ENCODE peak calls at places on chromosomes 2 and 18, in four cellular contexts. One of them, this sample, is unnamed.
A peak's percentile ranks its signal among the peaks of the same experiment; 100 is the strongest.

GRCh38 chr18:22932885-22933205 is 283 bp upstream of the RBBP8 start:
- DNase-seq in A549: no peak
- DNase-seq in GM23338: no peak
- DNase-seq in HL-60: no peak
- DNase-seq in this sample: peak; percentile 32

GRCh38 chr2:117470311-117471095 is 344.0 kb upstream of the DDX18 start:
- DNase-seq in A549: no peak
- DNase-seq in GM23338: peak; percentile 93
- DNase-seq in HL-60: peak; percentile 46
- DNase-seq in this sample: peak; percentile 17

GRCh38 chr2:74542978-74543377 is 10.8 kb downstream of the LOXL3 start:
- DNase-seq in A549: no peak
- DNase-seq in GM23338: no peak
- DNase-seq in HL-60: no peak
- DNase-seq in this sample: no peak

GRCh38 chr2:63589148-63589972 is 597 bp downstream of the MDH1 start:
- DNase-seq in A549: peak; percentile 33
- DNase-seq in GM23338: peak; percentile 81
- DNase-seq in HL-60: peak; percentile 12
- DNase-seq in this sample: no peak

GRCh38 chr2:11467126-11467649 is 1.2 kb upstream of the E2F6 start:
- DNase-seq in A549: no peak
- DNase-seq in GM23338: no peak
- DNase-seq in HL-60: no peak
- DNase-seq in this sample: no peak

GRCh38 chr2:139142252-139142651 is 362.1 kb upstream of the NXPH2 start:
- DNase-seq in A549: no peak
- DNase-seq in GM23338: peak; percentile 68
- DNase-seq in HL-60: no peak
- DNase-seq in this sample: no peak

GRCh38 chr2:23460228-23460627 is 75.2 kb downstream of the KLHL29 start:
- DNase-seq in A549: peak; percentile 21
- DNase-seq in GM23338: peak; percentile 46
- DNase-seq in HL-60: no peak
- DNase-seq in this sample: peak; percentile 24

GRCh38 chr2:39435974-39436591 is 1.0 kb downstream of the MAP4K3 start:
- DNase-seq in A549: peak; percentile 35
- DNase-seq in GM23338: no peak
- DNase-seq in HL-60: no peak
- DNase-seq in this sample: no peak

GRCh38 chr2:204175552-204176271 is 239.1 kb downstream of the ICOS start:
- DNase-seq in A549: no peak
- DNase-seq in GM23338: no peak
- DNase-seq in HL-60: no peak
- DNase-seq in this sample: no peak

GRCh38 chr2:158013791-158014190 is 87.9 kb upstream of the UPP2 start:
- DNase-seq in A549: no peak
- DNase-seq in GM23338: no peak
- DNase-seq in HL-60: no peak
- DNase-seq in this sample: no peak

GRCh38 chr2:142061733-142062132 is 69.1 kb downstream of the LRP1B start:
- DNase-seq in A549: no peak
- DNase-seq in GM23338: no peak
- DNase-seq in HL-60: no peak
- DNase-seq in this sample: no peak

GRCh38 chr2:182506606-182507005 is 79.8 kb upstream of the PDE1A start:
- DNase-seq in A549: no peak
- DNase-seq in GM23338: peak; percentile 30
- DNase-seq in HL-60: no peak
- DNase-seq in this sample: no peak

GRCh38 chr2:24761866-24762265 is 31.3 kb downstream of the PTRHD1 start:
- DNase-seq in A549: no peak
- DNase-seq in GM23338: no peak
- DNase-seq in HL-60: no peak
- DNase-seq in this sample: no peak

GRCh38 chr2:162297925-162298552 is 20.4 kb downstream of the IFIH1 start:
- DNase-seq in A549: peak; percentile 7
- DNase-seq in GM23338: peak; percentile 88
- DNase-seq in HL-60: peak; percentile 65
- DNase-seq in this sample: no peak

GRCh38 chr2:134262666-134263065 is 8.8 kb downstream of the MGAT5 start:
- DNase-seq in A549: no peak
- DNase-seq in GM23338: no peak
- DNase-seq in HL-60: no peak
- DNase-seq in this sample: no peak

GRCh38 chr2:27086722-27087446 is at the start of gene KHK:
- DNase-seq in A549: peak; percentile 94
- DNase-seq in GM23338: peak; percentile 71
- DNase-seq in HL-60: no peak
- DNase-seq in this sample: no peak

GRCh38 chr2:238228700-238229099 is 11.1 kb downstream of the HES6 start:
- DNase-seq in A549: no peak
- DNase-seq in GM23338: no peak
- DNase-seq in HL-60: no peak
- DNase-seq in this sample: no peak

GRCh38 chr2:179773986-179774385 is 87.4 kb downstream of the ZNF385B start:
- DNase-seq in A549: no peak
- DNase-seq in GM23338: no peak
- DNase-seq in HL-60: no peak
- DNase-seq in this sample: no peak

GRCh38 chr18:45164551-45164950 is 450.7 kb upstream of the SLC14A2 start:
- DNase-seq in A549: no peak
- DNase-seq in GM23338: no peak
- DNase-seq in HL-60: no peak
- DNase-seq in this sample: no peak

GRCh38 chr2:162086904-162087303 is 12.9 kb upstream of the DPP4 start:
- DNase-seq in A549: no peak
- DNase-seq in GM23338: no peak
- DNase-seq in HL-60: no peak
- DNase-seq in this sample: no peak

GRCh38 chr2:155054712-155055111 is 356.2 kb downstream of the KCNJ3 start:
- DNase-seq in A549: no peak
- DNase-seq in GM23338: peak; percentile 56
- DNase-seq in HL-60: no peak
- DNase-seq in this sample: no peak

GRCh38 chr2:172375247-172375646 is 52.1 kb upstream of the ITGA6 start:
- DNase-seq in A549: no peak
- DNase-seq in GM23338: no peak
- DNase-seq in HL-60: peak; percentile 37
- DNase-seq in this sample: no peak

GRCh38 chr2:104408266-104408665 is 445.6 kb upstream of the POU3F3 start:
- DNase-seq in A549: no peak
- DNase-seq in GM23338: peak; percentile 27
- DNase-seq in HL-60: no peak
- DNase-seq in this sample: no peak

GRCh38 chr2:190636362-190636761 is 12.5 kb upstream of the NAB1 start:
- DNase-seq in A549: peak; percentile 24
- DNase-seq in GM23338: no peak
- DNase-seq in HL-60: no peak
- DNase-seq in this sample: no peak

GRCh38 chr18:28831476-28831875 is 654.5 kb upstream of the CDH2 start:
- DNase-seq in A549: no peak
- DNase-seq in GM23338: no peak
- DNase-seq in HL-60: no peak
- DNase-seq in this sample: no peak

GRCh38 chr2:28148000-28148399 is 244.7 kb upstream of the FOSL2 start:
- DNase-seq in A549: no peak
- DNase-seq in GM23338: no peak
- DNase-seq in HL-60: no peak
- DNase-seq in this sample: no peak

GRCh38 chr2:134674687-134675086 is 44.1 kb downstream of the TMEM163 start:
- DNase-seq in A549: no peak
- DNase-seq in GM23338: no peak
- DNase-seq in HL-60: no peak
- DNase-seq in this sample: no peak

GRCh38 chr2:41992700-41993070 is 55.1 kb upstream of the PKDCC start:
- DNase-seq in A549: no peak
- DNase-seq in GM23338: no peak
- DNase-seq in HL-60: no peak
- DNase-seq in this sample: no peak

GRCh38 chr18:23539911-23540475 is 36.7 kb downstream of the RMC1 start:
- DNase-seq in A549: no peak
- DNase-seq in GM23338: no peak
- DNase-seq in HL-60: no peak
- DNase-seq in this sample: no peak

GRCh38 chr2:45578056-45578843 is 32.8 kb downstream of the SRBD1 start:
- DNase-seq in A549: peak; percentile 15
- DNase-seq in GM23338: peak; percentile 79
- DNase-seq in HL-60: peak; percentile 57
- DNase-seq in this sample: peak; percentile 1

GRCh38 chr2:65053199-65053598 is 3.0 kb upstream of the CEP68 start:
- DNase-seq in A549: no peak
- DNase-seq in GM23338: no peak
- DNase-seq in HL-60: peak; percentile 83
- DNase-seq in this sample: no peak

GRCh38 chr2:223884399-223884798 is 47.0 kb upstream of the AP1S3 start:
- DNase-seq in A549: no peak
- DNase-seq in GM23338: no peak
- DNase-seq in HL-60: no peak
- DNase-seq in this sample: no peak

GRCh38 chr2:190468814-190469569 is 60.8 kb downstream of the MFSD6 start:
- DNase-seq in A549: peak; percentile 39
- DNase-seq in GM23338: no peak
- DNase-seq in HL-60: peak; percentile 13
- DNase-seq in this sample: peak; percentile 25

GRCh38 chr2:163665817-163666216 is 70.0 kb downstream of the FIGN start:
- DNase-seq in A549: peak; percentile 30
- DNase-seq in GM23338: no peak
- DNase-seq in HL-60: no peak
- DNase-seq in this sample: peak; percentile 45

DNA sequence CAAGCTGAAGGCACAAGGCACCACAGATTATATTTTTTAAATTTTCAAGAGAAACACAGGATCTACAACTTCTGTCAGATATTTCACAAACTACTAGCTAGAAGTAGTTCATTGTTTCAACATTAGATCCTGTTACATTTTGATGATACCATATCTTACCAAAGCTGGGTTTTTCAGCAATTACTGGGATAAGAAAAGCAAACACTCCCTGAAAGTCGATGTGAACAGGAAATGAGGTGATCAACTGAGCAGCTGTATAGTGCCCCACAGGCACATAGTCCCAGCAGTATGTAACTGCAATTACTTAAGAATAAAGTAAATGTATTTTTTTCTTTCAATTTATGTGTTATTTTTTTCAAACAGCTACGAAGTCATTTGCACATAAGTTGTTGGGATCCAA is 103.5 kb downstream of the DNER start:
- DNase-seq in A549: no peak
- DNase-seq in GM23338: no peak
- DNase-seq in HL-60: no peak
- DNase-seq in this sample: no peak
- H3K4me3 ChIP-seq in A549: no peak overlapping the region
- H3K4me3 ChIP-seq in GM23338: no peak overlapping the region
- H3K4me3 ChIP-seq in HL-60: no peak overlapping the region
- H3K4me3 ChIP-seq in this sample: no peak overlapping the region

GRCh38 chr2:206518997-206519396 is 75.7 kb downstream of the ADAM23 start:
- DNase-seq in A549: no peak
- DNase-seq in GM23338: no peak
- DNase-seq in HL-60: no peak
- DNase-seq in this sample: no peak

GRCh38 chr2:206521115-206521514 is 77.8 kb downstream of the ADAM23 start:
- DNase-seq in A549: no peak
- DNase-seq in GM23338: no peak
- DNase-seq in HL-60: no peak
- DNase-seq in this sample: no peak

GRCh38 chr2:206526416-206526815 is 83.1 kb downstream of the ADAM23 start:
- DNase-seq in A549: no peak
- DNase-seq in GM23338: no peak
- DNase-seq in HL-60: no peak
- DNase-seq in this sample: no peak

GRCh38 chr2:206520450-206520849 is 77.1 kb downstream of the ADAM23 start:
- DNase-seq in A549: no peak
- DNase-seq in GM23338: no peak
- DNase-seq in HL-60: no peak
- DNase-seq in this sample: no peak

DNA sequence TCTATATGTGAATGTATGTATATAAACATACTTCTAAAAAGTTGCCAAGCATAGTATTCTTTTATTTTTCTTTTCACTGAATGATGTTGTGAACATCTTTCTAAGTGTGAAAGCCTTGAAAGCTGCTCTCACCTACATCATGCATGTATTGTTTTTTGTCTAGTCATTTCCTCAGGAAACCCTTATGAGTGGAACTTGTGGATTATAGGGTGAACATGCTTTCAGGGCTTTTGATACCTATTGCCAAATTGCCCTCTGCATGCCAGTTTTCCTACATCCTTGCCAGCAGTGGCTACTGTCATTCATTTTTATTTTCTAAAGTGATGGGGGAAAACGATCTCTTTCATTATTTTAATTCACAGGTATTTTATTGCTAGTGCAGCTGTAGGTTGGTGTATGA is 78.3 kb downstream of the ADAM23 start:
- DNase-seq in A549: no peak
- DNase-seq in GM23338: no peak
- DNase-seq in HL-60: no peak
- DNase-seq in this sample: no peak
- TF ChIP-seq CTCF in A549: no peak
- TF ChIP-seq CTCF in GM23338: no peak
- TF ChIP-seq CTCF in HL-60: no peak
- TF ChIP-seq CTCF in this sample: no peak

GRCh38 chr18:40210696-40211095 is 1744.3 kb upstream of the PIK3C3 start:
- DNase-seq in A549: no peak
- DNase-seq in GM23338: no peak
- DNase-seq in HL-60: no peak
- DNase-seq in this sample: no peak

GRCh38 chr18:40215981-40216380 is 1739.1 kb upstream of the PIK3C3 start:
- DNase-seq in A549: no peak
- DNase-seq in GM23338: no peak
- DNase-seq in HL-60: no peak
- DNase-seq in this sample: no peak
- TF ChIP-seq REST in A549: no peak
- TF ChIP-seq REST in GM23338: no peak
- TF ChIP-seq REST in HL-60: no peak
- TF ChIP-seq REST in this sample: no peak

DNA sequence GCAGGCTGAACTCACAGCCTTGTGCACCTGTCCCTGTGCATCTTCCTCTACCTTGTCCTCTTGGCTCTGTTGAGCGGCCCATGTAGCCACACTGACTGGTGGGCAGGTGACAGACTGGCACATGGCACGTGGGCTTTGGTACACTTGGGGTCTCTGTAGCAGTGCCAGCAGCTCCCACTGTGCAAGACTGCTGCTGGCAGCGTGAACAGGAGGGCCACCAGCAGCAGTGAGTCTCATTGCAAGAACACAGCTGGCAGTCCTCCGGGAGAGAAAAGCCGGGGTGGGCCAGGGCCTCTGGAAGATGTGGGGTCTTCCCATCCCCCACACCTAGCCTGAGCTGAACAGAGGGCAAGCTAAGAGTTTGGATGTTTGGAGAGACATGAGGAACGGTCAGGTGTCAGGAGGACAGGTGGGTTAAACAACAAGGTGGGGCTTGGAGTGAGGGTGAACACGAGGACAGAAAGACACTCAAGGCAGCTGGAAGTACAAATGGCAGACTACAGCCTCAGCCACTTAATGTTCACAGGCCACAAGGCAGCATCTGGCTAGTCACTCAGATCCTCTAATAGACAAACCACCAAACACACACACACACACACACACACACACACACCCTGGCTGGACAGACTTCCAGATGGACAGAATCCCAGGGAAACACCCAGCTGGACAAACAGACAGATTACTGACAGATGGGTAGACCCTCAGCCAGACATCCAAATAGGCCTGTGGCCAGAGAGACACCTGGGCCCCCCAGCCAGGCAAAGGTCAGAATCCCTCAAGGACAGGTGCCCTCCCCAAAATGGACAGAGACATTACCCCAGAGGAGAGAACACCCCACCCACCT is 2.3 kb upstream of the PTPN18 start:
- DNase-seq in A549: no peak
- DNase-seq in GM23338: no peak
- DNase-seq in HL-60: no peak
- DNase-seq in this sample: no peak
- H3K4me3 ChIP-seq in A549: no peak overlapping the region
- H3K4me3 ChIP-seq in GM23338: no peak overlapping the region
- H3K4me3 ChIP-seq in HL-60: no peak overlapping the region
- H3K4me3 ChIP-seq in this sample: no peak overlapping the region

This sample was measured in Panc1.